ENCODE peak calls at places on chromosomes 4 and X, in ten cellular contexts. Y, V, Z, P, N, K, H, B, X and S are unnamed samples.

GRCh38 chrX:42102586-42103282 is 179.4 kb upstream of the CASK start:
- DNase-seq in Y (no peak), V (no peak), Z (no peak), P (no peak), N (no peak), K (no peak), H (no peak), B (peak), X (no peak), S (no peak)

GRCh38 chr4:113708250-113708649 is 53.3 kb downstream of the CAMK2D start:
- DNase-seq in Y (no peak), V (no peak), Z (no peak), P (no peak), N (no peak), K (no peak), H (no peak), B (no peak), X (no peak), S (no peak)

GRCh38 chr4:162061214-162061613 is 102.6 kb downstream of the FSTL5 start:
- DNase-seq in Y (no peak), V (no peak), Z (peak), P (no peak), N (no peak), K (no peak), H (no peak), B (peak), X (no peak), S (no peak)

GRCh38 chr4:140302151-140302859 is 71.1 kb upstream of the SCOC start:
- DNase-seq in Y (no peak), V (no peak), Z (no peak), P (no peak), N (no peak), K (no peak), H (peak), B (no peak), X (no peak), S (no peak)

GRCh38 chr4:148735432-148736155 is 293.4 kb upstream of the NR3C2 start:
- DNase-seq in Y (peak), V (no peak), Z (no peak), P (no peak), N (no peak), K (peak), H (no peak), B (peak), X (no peak), S (no peak)

GRCh38 chrX:27987862-27988646 is 6.8 kb upstream of the DCAF8L1 start:
- DNase-seq in Y (no peak), V (no peak), Z (no peak), P (no peak), N (no peak), K (no peak), H (no peak), B (no peak), X (no peak), S (no peak)

GRCh38 chrX:67780694-67781109 is 236.9 kb downstream of the AR start:
- DNase-seq in Y (no peak), V (peak), Z (peak), P (no peak), N (peak), K (no peak), H (peak), B (peak), X (no peak), S (no peak)

GRCh38 chr4:94636004-94636403 is 121.8 kb upstream of the BMPR1B start:
- DNase-seq in Y (no peak), V (no peak), Z (no peak), P (no peak), N (no peak), K (no peak), H (no peak), B (no peak), X (no peak), S (no peak)

GRCh38 chrX:22109442-22109841 is 77.3 kb downstream of the PHEX start:
- DNase-seq in Y (no peak), V (no peak), Z (peak), P (no peak), N (no peak), K (no peak), H (no peak), B (peak), X (no peak), S (no peak)

GRCh38 chrX:137031517-137032377 is 2.0 kb downstream of the GPR101 start:
- DNase-seq in Y (peak), V (no peak), Z (peak), P (peak), N (no peak), K (peak), H (peak), B (peak), X (peak), S (peak)

GRCh38 chr4:70613182-70613892 is 15.2 kb upstream of the ENAM start:
- DNase-seq in Y (no peak), V (no peak), Z (no peak), P (no peak), N (no peak), K (peak), H (no peak), B (no peak), X (no peak), S (no peak)

GRCh38 chr4:24174622-24175021 is 284.8 kb upstream of the PPARGC1A start:
- DNase-seq in Y (no peak), V (no peak), Z (no peak), P (no peak), N (no peak), K (no peak), H (no peak), B (no peak), X (no peak), S (no peak)

GRCh38 chr4:65383589-65384305 is 286.5 kb downstream of the EPHA5 start:
- DNase-seq in Y (no peak), V (no peak), Z (no peak), P (no peak), N (no peak), K (no peak), H (no peak), B (peak), X (no peak), S (no peak)

GRCh38 chrX:149950681-149951080 is 12.4 kb upstream of the EOLA2 start:
- DNase-seq in Y (no peak), V (no peak), Z (peak), P (peak), N (no peak), K (peak), H (peak), B (peak), X (peak), S (peak)

GRCh38 chr4:2814627-2815026 is 21.7 kb downstream of the SH3BP2 start:
- DNase-seq in Y (no peak), V (no peak), Z (no peak), P (no peak), N (no peak), K (no peak), H (no peak), B (no peak), X (no peak), S (no peak)

GRCh38 chrX:2705036-2705435 is 13.9 kb downstream of the CD99 start:
- DNase-seq in Y (no peak), V (no peak), Z (no peak), P (no peak), N (no peak), K (no peak), H (no peak), B (no peak), X (no peak), S (no peak)

GRCh38 chr4:20318899-20319291 is 67.2 kb downstream of the SLIT2 start:
- DNase-seq in Y (no peak), V (no peak), Z (no peak), P (no peak), N (no peak), K (no peak), H (no peak), B (no peak), X (no peak), S (peak)